ENCODE peak calls at places on chromosomes 1 and 21, in four cellular contexts. E is HepG2, J is K562, V is H1. N is an unnamed sample. For H3K36me3, the result is how much of the 10 kb centered on the place peaks cover.

GRCh38 chr1:87331319-87332269 is 2.9 kb downstream of the LMO4 start:
- DNase-seq in J (peak), E (peak), V (peak), N (peak)

GRCh38 chr1:240831191-240831631 is 219.3 kb upstream of the GREM2 start:
- DNase-seq in E (no peak), J (no peak), V (no peak), N (no peak)

GRCh38 chr1:224273651-224274050 is 56.3 kb downstream of the NVL start:
- DNase-seq in E (no peak), V (no peak), J (no peak), N (no peak)

GRCh38 chr1:22212400-22213233 is 69.7 kb upstream of the WNT4 start:
- DNase-seq in V (no peak), J (no peak), E (no peak), N (no peak)

GRCh38 chr1:12603224-12603623 is 14.8 kb downstream of the DHRS3 start:
- DNase-seq in E (no peak), V (no peak), J (no peak), N (no peak)

GRCh38 chr1:3219005-3219724 is 150.2 kb downstream of the PRDM16 start:
- DNase-seq in V (no peak), E (peak), J (no peak), N (no peak)

GRCh38 chr1:12244078-12244477 is 14.2 kb downstream of the VPS13D start:
- DNase-seq in E (no peak), J (peak), V (no peak), N (no peak)

GRCh38 chr21:33931799-33932390 is 16.3 kb upstream of the ATP5PO start:
- DNase-seq in V (no peak), E (no peak), J (peak), N (no peak)

GRCh38 chr1:77829851-77830250 is 50.4 kb downstream of the MIGA1 start:
- DNase-seq in V (no peak), J (no peak), E (no peak), N (no peak)

GRCh38 chr1:163897401-163898169 is 575.8 kb downstream of the NUF2 start:
- DNase-seq in J (no peak), V (no peak), E (no peak), N (no peak)

GRCh38 chr1:46171872-46172271 is 3.0 kb upstream of the TSPAN1 start:
- DNase-seq in E (no peak), V (no peak), J (no peak), N (no peak)

GRCh38 chr1:42925132-42925769 is 33.4 kb downstream of the SLC2A1 start:
- DNase-seq in E (no peak), V (no peak), J (no peak), N (no peak)
- H3K36me3 ChIP-seq in E (half or more), V (under half), J (half or more), N (under half)

GRCh38 chr21:45532826-45533730 is 9.2 kb downstream of the SLC19A1 start:
- DNase-seq in V (no peak), E (no peak), J (no peak), N (no peak)
- TF ChIP-seq FOSL1 in V (no peak), E (no peak), J (no peak), N (no peak)

GRCh38 chr1:154549371-154549770 is 9.1 kb downstream of the UBE2Q1 start:
- DNase-seq in V (no peak), J (no peak), E (no peak), N (no peak)
- H3K4me2 ChIP-seq in V (no peak), J (no peak), E (no peak), N (no peak)

GRCh38 chr1:187384504-187384903 is 555.8 kb downstream of the PLA2G4A start:
- DNase-seq in J (no peak), E (no peak), V (no peak), N (no peak)

GRCh38 chr1:187383366-187383765 is 554.6 kb downstream of the PLA2G4A start:
- DNase-seq in E (peak), J (no peak), V (no peak), N (no peak)
- H3K36me3 ChIP-seq in E (under half), J (under half), V (under half), N (under half)

GRCh38 chr21:45638707-45639106 is 4.8 kb upstream of the PCBP3 start:
- DNase-seq in J (no peak), V (no peak), E (no peak), N (no peak)

GRCh38 chr21:45641480-45642035 is 2.0 kb upstream of the PCBP3 start:
- DNase-seq in E (no peak), J (no peak), V (no peak), N (no peak)

GRCh38 chr21:45640888-45641479 is 2.5 kb upstream of the PCBP3 start:
- DNase-seq in J (no peak), E (no peak), V (no peak), N (no peak)

GRCh38 chr21:45639206-45640000 is 4.1 kb upstream of the PCBP3 start:
- DNase-seq in E (no peak), V (no peak), J (no peak), N (no peak)

GRCh38 chr21:45640001-45640887 is 3.3 kb upstream of the PCBP3 start:
- DNase-seq in E (no peak), V (no peak), J (no peak), N (no peak)
- TF ChIP-seq FOSL1 in E (no peak), V (no peak), J (no peak), N (no peak)

GRCh38 chr21:42237161-42237560 is 18.2 kb downstream of the ABCG1 start:
- DNase-seq in J (no peak), V (no peak), E (no peak), N (no peak)

GRCh38 chr21:42237577-42237976 is 18.6 kb downstream of the ABCG1 start:
- DNase-seq in V (no peak), J (no peak), E (no peak), N (no peak)

GRCh38 chr21:42239556-42239955 is 20.6 kb downstream of the ABCG1 start:
- DNase-seq in V (no peak), J (no peak), E (no peak), N (no peak)

GRCh38 chr21:42239973-42240372 is 21.0 kb downstream of the ABCG1 start:
- DNase-seq in E (no peak), J (no peak), V (no peak), N (no peak)

DNA sequence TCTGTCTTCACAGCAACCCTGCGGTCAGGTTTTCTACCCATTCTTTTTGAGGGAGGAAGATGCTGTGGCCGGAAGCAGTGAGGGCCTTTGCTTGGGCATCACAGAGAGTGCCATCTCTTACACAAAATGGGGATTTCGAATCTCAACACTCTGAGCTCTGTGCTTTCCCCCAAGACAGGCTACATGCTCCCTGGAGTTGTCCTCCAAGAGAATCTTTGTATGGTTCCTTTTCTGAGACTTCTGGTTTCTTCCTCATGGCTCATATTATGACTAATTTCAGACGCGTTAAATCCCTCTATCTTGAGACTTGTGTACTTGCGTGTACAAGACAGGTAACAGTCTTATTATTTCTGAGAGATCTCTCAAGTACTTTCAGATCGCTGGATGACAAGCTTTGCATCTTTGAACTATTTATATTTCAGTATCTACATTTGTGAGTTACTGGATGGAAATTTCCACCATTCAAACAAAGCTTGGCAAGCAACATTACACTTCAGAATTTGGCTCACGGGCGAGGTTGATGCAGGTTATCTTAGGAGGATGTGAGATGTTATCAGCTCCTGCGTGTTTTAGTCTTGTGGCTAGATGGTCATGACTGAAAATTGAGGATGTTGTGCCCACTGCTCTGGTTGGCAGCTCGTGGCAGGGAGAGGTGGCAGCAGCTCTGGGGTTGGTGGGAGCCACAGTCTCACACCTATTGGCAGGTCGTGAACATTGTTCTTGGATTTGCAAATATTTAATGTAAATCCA is 19.4 kb downstream of the ABCG1 start:
- DNase-seq in E (no peak), J (no peak), V (no peak), N (no peak)
- H3K4me2 ChIP-seq in E (no peak), J (no peak), V (no peak), N (no peak)

DNA sequence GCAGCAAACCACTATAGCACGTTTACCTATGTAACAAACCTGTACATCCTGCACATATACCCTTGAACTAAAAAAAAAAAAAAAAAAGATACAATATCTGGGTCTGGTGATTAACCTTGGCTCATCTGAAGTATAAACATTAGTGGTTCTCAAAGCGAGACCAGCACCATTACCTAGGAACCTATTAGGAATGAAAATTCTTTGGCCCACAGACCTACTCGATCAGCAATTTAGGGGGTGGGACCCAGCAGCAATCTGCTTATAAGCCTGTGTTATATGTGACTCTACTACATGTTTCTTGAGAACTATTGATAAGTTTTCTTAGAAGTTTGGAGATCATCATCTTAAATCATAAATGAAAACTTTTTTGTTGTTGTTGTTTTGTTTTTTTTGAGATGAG is 9.7 kb upstream of the SPATA1 start:
- DNase-seq in E (no peak), J (no peak), V (no peak), N (no peak)
- H3K36me3 ChIP-seq in E (half or more), J (half or more), V (under half), N (half or more)

GRCh38 chr1:17218939-17219338 is 14.0 kb downstream of the PADI1 start:
- DNase-seq in V (no peak), J (no peak), E (no peak), N (no peak)
- TF ChIP-seq FOSL1 in V (no peak), J (no peak), E (no peak), N (no peak)

GRCh38 chr1:235073968-235074334 is 54.7 kb downstream of the TOMM20 start:
- DNase-seq in V (no peak), E (no peak), J (no peak), N (no peak)

GRCh38 chr1:235069577-235070563 is 58.8 kb downstream of the TOMM20 start:
- DNase-seq in E (peak), V (no peak), J (no peak), N (no peak)

GRCh38 chr1:235073331-235073967 is 55.2 kb downstream of the TOMM20 start:
- DNase-seq in J (no peak), E (peak), V (no peak), N (no peak)

GRCh38 chr1:235070819-235071218 is 57.8 kb downstream of the TOMM20 start:
- DNase-seq in E (no peak), J (no peak), V (no peak), N (no peak)

DNA sequence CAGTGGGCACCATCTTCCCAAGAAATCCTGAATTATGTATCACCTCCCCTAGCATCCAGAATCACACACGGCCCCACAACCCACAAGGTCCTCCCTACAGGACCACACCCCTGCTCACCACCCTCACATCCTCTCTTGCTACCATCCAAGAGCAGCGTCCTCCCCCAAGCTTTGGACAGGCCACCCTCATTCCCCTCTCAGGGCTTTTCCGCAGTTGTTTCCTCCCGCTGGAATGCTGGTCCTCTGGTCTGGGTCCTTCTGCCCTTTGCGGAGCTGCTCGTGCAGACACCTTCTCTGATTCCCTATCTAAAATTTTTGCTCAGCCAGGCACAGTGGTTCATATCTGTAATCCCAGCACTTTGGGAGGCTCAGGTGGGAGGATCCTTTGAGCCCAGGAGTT is 56.5 kb downstream of the TOMM20 start:
- DNase-seq in V (no peak), E (no peak), J (no peak), N (no peak)
- H3K4me2 ChIP-seq in V (no peak), E (no peak), J (no peak), N (no peak)